ENCODE peak calls at places on chromosomes 6 and 20, in five cellular contexts. Q is GM12878, I is SK-N-SH, L is HepG2, Y is HCT116. Z is an unnamed sample.

GRCh38 chr20:35735828-35736470 is 6.1 kb downstream of the RBM39 start:
- DNase-seq in Q (no peak), I (no peak), L (no peak), Y (no peak), Z (no peak)

GRCh38 chr6:169841251-169841650 is 89.8 kb downstream of the ERMARD start:
- DNase-seq in Q (no peak), I (no peak), L (no peak), Y (no peak), Z (no peak)

GRCh38 chr6:168310945-168311344 is 8.6 kb downstream of the DACT2 start:
- DNase-seq in Q (no peak), I (no peak), L (no peak), Y (no peak), Z (no peak)

GRCh38 chr20:24567508-24567907 is 98.1 kb downstream of the SYNDIG1 start:
- DNase-seq in Q (no peak), I (no peak), L (no peak), Y (no peak), Z (no peak)

GRCh38 chr6:31474871-31475286 is 23.1 kb upstream of the MICB start:
- DNase-seq in Q (no peak), I (peak; percentile 49), L (no peak), Y (no peak), Z (peak; percentile 59)

GRCh38 chr6:3287308-3287707 is 28.6 kb downstream of the PSMG4 start:
- DNase-seq in Q (no peak), I (no peak), L (no peak), Y (no peak), Z (no peak)

GRCh38 chr6:53951383-53951782 is 156.6 kb downstream of the LRRC1 start:
- DNase-seq in Q (no peak), I (no peak), L (no peak), Y (no peak), Z (no peak)

GRCh38 chr20:2379511-2380229 is 1.0 kb upstream of the TGM6 start:
- DNase-seq in Q (no peak), I (no peak), L (no peak), Y (no peak), Z (no peak)

GRCh38 chr6:133698272-133698671 is 190.6 kb upstream of the TCF21 start:
- DNase-seq in Q (no peak), I (no peak), L (no peak), Y (no peak), Z (no peak)

GRCh38 chr6:7058250-7058923 is 49.4 kb upstream of the RREB1 start:
- DNase-seq in Q (no peak), I (no peak), L (peak; percentile 77), Y (peak; percentile 97), Z (peak; percentile 84)

GRCh38 chr6:68636710-68637470 is 1.8 kb downstream of the ADGRB3 start:
- DNase-seq in Q (no peak), I (no peak), L (no peak), Y (no peak), Z (no peak)

GRCh38 chr6:44646355-44646754 is 258.8 kb downstream of the CDC5L start:
- DNase-seq in Q (no peak), I (no peak), L (no peak), Y (no peak), Z (no peak)

GRCh38 chr20:41571006-41571405 is 47.2 kb downstream of the CHD6 start:
- DNase-seq in Q (no peak), I (no peak), L (no peak), Y (no peak), Z (no peak)

GRCh38 chr6:1136415-1136774 is 175.5 kb upstream of the FOXQ1 start:
- DNase-seq in Q (no peak), I (no peak), L (no peak), Y (no peak), Z (no peak)

GRCh38 chr6:97068211-97068610 is 143.7 kb downstream of the KLHL32 start:
- DNase-seq in Q (no peak), I (peak; percentile 22), L (peak; percentile 3), Y (peak; percentile 12), Z (peak; percentile 16)

GRCh38 chr20:54140067-54140466 is 33.7 kb downstream of the CYP24A1 start:
- DNase-seq in Q (no peak), I (no peak), L (no peak), Y (no peak), Z (no peak)

GRCh38 chr20:62887147-62887859 is 25.7 kb upstream of the TCFL5 start:
- DNase-seq in Q (no peak), I (peak; percentile 80), L (peak; percentile 50), Y (no peak), Z (peak; percentile 47)

DNA sequence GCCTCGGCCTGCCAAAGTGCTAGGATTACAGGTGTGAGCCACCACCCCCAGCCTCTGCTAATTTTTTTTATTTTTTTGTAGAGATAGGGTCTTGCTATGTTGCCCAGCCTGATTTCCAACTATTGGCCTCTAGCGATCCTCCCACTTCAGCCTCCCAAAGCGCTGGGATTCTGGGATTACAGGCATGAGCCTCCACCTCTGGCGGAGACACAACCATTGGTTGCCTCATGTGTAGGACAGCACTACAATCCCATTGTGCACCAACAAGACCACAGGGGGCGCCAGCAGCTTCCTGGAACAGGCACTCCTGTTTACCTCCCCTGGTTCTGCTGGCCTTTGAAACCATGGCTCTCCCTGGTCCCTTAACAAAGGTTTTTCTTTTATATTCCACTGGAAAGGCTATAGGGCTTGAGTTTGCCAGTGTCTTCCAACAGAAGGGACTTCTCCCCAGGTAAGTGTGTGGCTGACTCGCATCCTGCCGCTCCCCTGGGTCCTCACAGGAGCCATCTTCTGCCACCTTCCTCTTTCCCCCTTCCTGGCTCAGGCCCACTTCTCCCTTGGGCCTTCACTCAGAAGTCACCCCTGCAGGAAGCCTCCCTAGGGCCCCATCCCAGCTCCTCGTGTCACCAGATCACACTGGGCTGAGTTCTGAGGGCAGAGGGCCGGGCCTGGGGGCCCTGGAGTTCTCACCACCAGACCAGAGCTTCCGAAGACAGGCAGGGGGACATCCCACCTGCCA is 39.2 kb upstream of the TLDC2 start:
- DNase-seq in Q (no peak), I (peak; percentile 77), L (peak; percentile 89), Y (peak; percentile 68), Z (peak; percentile 77)
- TF ChIP-seq ZBTB33 in Q (no peak), I (no peak), L (peak; percentile 99), Y (no peak), Z (peak; percentile 97)

GRCh38 chr6:93319304-93319703 is 100.1 kb downstream of the EPHA7 start:
- DNase-seq in Q (no peak), I (no peak), L (no peak), Y (no peak), Z (no peak)

GRCh38 chr6:93318127-93318526 is 101.2 kb downstream of the EPHA7 start:
- DNase-seq in Q (no peak), I (no peak), L (no peak), Y (no peak), Z (no peak)

DNA sequence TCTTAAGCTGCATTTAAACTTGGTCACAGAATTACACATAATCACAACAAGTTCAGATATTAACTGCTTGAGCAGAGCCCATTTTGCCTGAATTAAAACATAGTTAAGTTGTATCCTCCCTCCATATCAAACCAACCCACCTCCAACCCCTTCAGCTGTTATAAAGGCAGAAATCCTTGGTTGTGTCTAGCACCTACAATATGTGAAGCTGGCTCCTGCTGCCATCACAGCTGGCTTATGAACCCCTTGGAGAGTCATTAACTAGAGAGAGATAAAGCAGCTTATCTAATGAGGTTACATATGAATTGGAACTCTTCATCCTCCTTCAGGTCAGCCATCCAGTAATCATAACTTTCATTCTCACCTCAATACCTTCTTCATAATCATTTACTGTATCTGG is 101.8 kb downstream of the EPHA7 start:
- DNase-seq in Q (no peak), I (no peak), L (no peak), Y (no peak), Z (no peak)
- TF ChIP-seq MAX in Q (no peak), I (no peak), L (no peak), Y (no peak), Z (no peak)

GRCh38 chr6:108116424-108116780 is 41.9 kb upstream of the OSTM1 start:
- DNase-seq in Q (no peak), I (no peak), L (no peak), Y (no peak), Z (no peak)

GRCh38 chr6:108116781-108117426 is 42.4 kb upstream of the OSTM1 start:
- DNase-seq in Q (no peak), I (peak; percentile 57), L (no peak), Y (no peak), Z (no peak)

GRCh38 chr6:108115598-108116058 is 41.1 kb upstream of the OSTM1 start:
- DNase-seq in Q (no peak), I (peak; percentile 77), L (peak; percentile 47), Y (peak; percentile 41), Z (peak; percentile 63)

GRCh38 chr6:108113557-108114519 is 39.3 kb upstream of the OSTM1 start:
- DNase-seq in Q (no peak), I (peak; percentile 78), L (peak; percentile 41), Y (peak; percentile 35), Z (peak; percentile 67)

GRCh38 chr6:108114861-108115597 is 40.5 kb upstream of the OSTM1 start:
- DNase-seq in Q (no peak), I (peak; percentile 80), L (no peak), Y (no peak), Z (no peak)
- TF ChIP-seq ZBTB33 in Q (no peak), I (no peak), L (no peak), Y (no peak), Z (no peak)

GRCh38 chr6:66675906-66676305 is 968.9 kb upstream of the EYS start:
- DNase-seq in Q (no peak), I (no peak), L (no peak), Y (no peak), Z (no peak)
- TF ChIP-seq MAX in Q (no peak), I (no peak), L (no peak), Y (no peak), Z (no peak)

DNA sequence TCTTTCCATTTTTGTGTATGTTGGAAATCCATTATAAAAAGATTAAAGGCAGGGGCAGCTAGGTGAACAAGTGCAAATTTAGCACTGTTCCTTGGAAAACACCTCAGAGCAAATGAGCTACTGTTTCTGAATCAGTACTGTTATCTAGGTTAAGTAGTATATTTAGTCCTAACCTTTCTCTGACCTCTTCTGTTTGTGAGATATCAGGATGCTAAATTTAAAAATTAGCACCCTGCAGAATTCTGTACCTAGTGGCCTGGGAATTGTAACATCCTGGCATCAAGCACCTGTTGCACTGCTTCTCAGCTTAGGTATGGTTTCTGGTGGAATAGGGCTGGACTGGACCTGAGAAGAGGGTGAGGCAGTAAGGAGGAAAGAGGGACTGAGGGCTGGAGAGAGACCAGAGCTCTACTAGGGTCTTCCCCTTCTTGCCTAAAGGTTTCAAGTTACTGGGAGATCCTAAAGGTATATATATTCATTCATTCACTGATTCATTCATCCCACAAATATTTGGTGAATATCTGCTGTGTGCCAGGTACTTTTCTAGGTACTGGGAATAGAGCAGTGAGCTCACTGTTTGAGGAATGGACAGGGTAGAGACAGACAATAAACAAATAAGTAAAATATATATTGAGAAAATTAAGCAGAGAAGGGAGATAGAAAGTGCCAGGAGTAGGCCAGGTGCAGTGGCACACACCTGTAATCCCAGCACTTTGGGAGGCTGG is 5.2 kb downstream of the ZNF76 start:
- DNase-seq in Q (no peak), I (no peak), L (no peak), Y (no peak), Z (no peak)
- TF ChIP-seq ZBTB33 in Q (no peak), I (no peak), L (no peak), Y (no peak), Z (no peak)

GRCh38 chr6:45923831-45924391 is 91.7 kb downstream of the CLIC5 start:
- DNase-seq in Q (no peak), I (no peak), L (no peak), Y (no peak), Z (no peak)
- TF ChIP-seq MAX in Q (no peak), I (no peak), L (no peak), Y (no peak), Z (no peak)

GRCh38 chr6:131023834-131024504 is 39.1 kb downstream of the EPB41L2 start:
- DNase-seq in Q (no peak), I (no peak), L (no peak), Y (peak; percentile 3), Z (no peak)
- TF ChIP-seq ZBTB33 in Q (no peak), I (no peak), L (no peak), Y (no peak), Z (no peak)